ENCODE peak calls at places on chromosomes 2 and 18, in six cellular contexts. One of them, this sample, is unnamed.

GRCh38 chr2:44084850-44085249 is 83.8 kb upstream of the PPM1B start:
- DNase-seq in endothelial cell of umbilical vein: no peak
- DNase-seq in HepG2: no peak
- DNase-seq in K562: no peak
- DNase-seq in A549: no peak
- DNase-seq in GM12878: no peak
- DNase-seq in this sample: no peak

GRCh38 chr18:54338230-54338629 is 19.4 kb downstream of the STARD6 start:
- DNase-seq in endothelial cell of umbilical vein: no peak
- DNase-seq in GM12878: no peak
- DNase-seq in K562: no peak
- DNase-seq in A549: no peak
- DNase-seq in HepG2: no peak
- DNase-seq in this sample: no peak

GRCh38 chr18:78957140-78957539 is 22.5 kb upstream of the SALL3 start:
- DNase-seq in HepG2: no peak
- DNase-seq in K562: no peak
- DNase-seq in GM12878: no peak
- DNase-seq in endothelial cell of umbilical vein: no peak
- DNase-seq in A549: peak; percentile 7
- DNase-seq in this sample: no peak

GRCh38 chr2:240400319-240401161 is 34.9 kb upstream of the GPC1 start:
- DNase-seq in endothelial cell of umbilical vein: no peak
- DNase-seq in HepG2: no peak
- DNase-seq in GM12878: no peak
- DNase-seq in K562: no peak
- DNase-seq in A549: no peak
- DNase-seq in this sample: no peak

GRCh38 chr2:231371430-231372054 is 24.0 kb upstream of the B3GNT7 start:
- DNase-seq in GM12878: no peak
- DNase-seq in HepG2: no peak
- DNase-seq in K562: no peak
- DNase-seq in A549: no peak
- DNase-seq in endothelial cell of umbilical vein: no peak
- DNase-seq in this sample: no peak

GRCh38 chr2:284896-285492 is 2.9 kb downstream of the ALKAL2 start:
- DNase-seq in K562: no peak
- DNase-seq in GM12878: no peak
- DNase-seq in HepG2: no peak
- DNase-seq in A549: no peak
- DNase-seq in endothelial cell of umbilical vein: no peak
- DNase-seq in this sample: no peak

GRCh38 chr2:215727507-215728503 is 285.5 kb downstream of the MREG start:
- DNase-seq in GM12878: no peak
- DNase-seq in endothelial cell of umbilical vein: no peak
- DNase-seq in HepG2: peak; percentile 85
- DNase-seq in K562: no peak
- DNase-seq in A549: no peak
- DNase-seq in this sample: no peak

GRCh38 chr2:2007551-2008501 is 263.5 kb upstream of the PXDN start:
- DNase-seq in GM12878: no peak
- DNase-seq in HepG2: no peak
- DNase-seq in endothelial cell of umbilical vein: no peak
- DNase-seq in K562: no peak
- DNase-seq in A549: no peak
- DNase-seq in this sample: no peak

GRCh38 chr18:80076379-80076778 is 32.7 kb upstream of the ADNP2 start:
- DNase-seq in K562: no peak
- DNase-seq in endothelial cell of umbilical vein: no peak
- DNase-seq in GM12878: no peak
- DNase-seq in HepG2: no peak
- DNase-seq in A549: no peak
- DNase-seq in this sample: no peak

GRCh38 chr2:73970850-73971471 is 13.7 kb upstream of the TET3 start:
- DNase-seq in endothelial cell of umbilical vein: peak; percentile 76
- DNase-seq in K562: peak; percentile 89
- DNase-seq in A549: no peak
- DNase-seq in HepG2: peak; percentile 29
- DNase-seq in GM12878: peak; percentile 88
- DNase-seq in this sample: peak; percentile 92

GRCh38 chr2:152413228-152414030 is 78.5 kb downstream of the FMNL2 start:
- DNase-seq in K562: no peak
- DNase-seq in GM12878: no peak
- DNase-seq in endothelial cell of umbilical vein: peak; percentile 46
- DNase-seq in A549: no peak
- DNase-seq in HepG2: peak; percentile 64
- DNase-seq in this sample: no peak
- TF ChIP-seq MYC in K562: no peak
- TF ChIP-seq MYC in GM12878: no peak
- TF ChIP-seq MYC in endothelial cell of umbilical vein: no peak
- TF ChIP-seq MYC in A549: no peak
- TF ChIP-seq MYC in HepG2: no peak
- TF ChIP-seq MYC in this sample: no peak

DNA sequence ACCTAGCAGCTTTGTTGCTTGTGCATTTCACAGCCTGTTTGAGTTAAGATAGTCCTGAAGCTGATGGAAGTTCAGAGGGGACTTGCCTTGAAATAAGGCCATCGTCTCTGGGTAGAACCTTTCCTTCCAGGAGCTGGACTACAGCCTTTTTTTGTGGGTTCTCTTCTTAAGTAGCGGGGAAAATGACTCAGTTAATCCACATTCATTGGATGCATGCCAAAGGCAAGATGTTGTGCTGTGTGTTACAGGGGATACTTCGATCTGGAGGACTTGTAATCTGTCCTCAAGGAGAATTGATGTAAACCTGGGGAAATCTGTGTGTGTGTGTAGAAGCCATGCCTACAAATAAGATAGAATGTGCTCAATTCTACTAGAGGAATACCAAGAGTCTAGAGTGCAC is 46.8 kb downstream of the RPIA start:
- DNase-seq in A549: no peak
- DNase-seq in GM12878: no peak
- DNase-seq in HepG2: no peak
- DNase-seq in endothelial cell of umbilical vein: peak; percentile 88
- DNase-seq in K562: no peak
- DNase-seq in this sample: no peak
- TF ChIP-seq MAX in A549: no peak
- TF ChIP-seq MAX in GM12878: no peak
- TF ChIP-seq MAX in HepG2: no peak
- TF ChIP-seq MAX in endothelial cell of umbilical vein: no peak
- TF ChIP-seq MAX in K562: no peak
- TF ChIP-seq MAX in this sample: no peak

GRCh38 chr2:214591359-214591758 is 180.5 kb downstream of the VWC2L start:
- DNase-seq in HepG2: peak; percentile 7
- DNase-seq in GM12878: no peak
- DNase-seq in endothelial cell of umbilical vein: no peak
- DNase-seq in K562: no peak
- DNase-seq in A549: peak; percentile 6
- DNase-seq in this sample: peak; percentile 25

DNA sequence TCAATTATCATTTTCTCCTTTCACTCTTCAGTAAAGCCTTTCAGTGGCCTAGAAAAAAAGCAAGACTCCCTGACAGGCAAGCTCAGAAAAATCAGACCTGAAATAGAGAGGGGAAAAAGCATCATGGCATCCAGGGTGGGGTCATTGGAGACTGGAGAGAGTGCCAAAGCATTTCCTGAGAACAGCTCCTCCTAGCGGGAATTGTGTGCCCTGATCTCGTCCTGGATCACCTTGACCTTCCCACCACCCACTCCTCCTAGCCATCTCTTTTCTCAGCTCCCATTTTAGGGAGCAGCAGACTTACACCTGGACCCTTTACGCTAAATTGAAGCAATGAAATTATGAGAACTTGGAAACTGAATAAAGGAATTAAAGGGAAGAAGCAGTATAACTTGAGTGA is 176.6 kb downstream of the VWC2L start:
- DNase-seq in HepG2: peak; percentile 9
- DNase-seq in GM12878: no peak
- DNase-seq in endothelial cell of umbilical vein: no peak
- DNase-seq in K562: peak; percentile 11
- DNase-seq in A549: peak; percentile 25
- DNase-seq in this sample: peak; percentile 27
- TF ChIP-seq CTCF in HepG2: peak; percentile 43
- TF ChIP-seq CTCF in GM12878: peak; percentile 33
- TF ChIP-seq CTCF in endothelial cell of umbilical vein: no peak
- TF ChIP-seq CTCF in K562: peak; percentile 29
- TF ChIP-seq CTCF in A549: peak; percentile 14
- TF ChIP-seq CTCF in this sample: peak; percentile 59

GRCh38 chr2:196989496-196989895 is 63.0 kb upstream of the PGAP1 start:
- DNase-seq in HepG2: no peak
- DNase-seq in K562: no peak
- DNase-seq in endothelial cell of umbilical vein: no peak
- DNase-seq in GM12878: no peak
- DNase-seq in A549: no peak
- DNase-seq in this sample: peak; percentile 61
- TF ChIP-seq MYC in HepG2: no peak
- TF ChIP-seq MYC in K562: no peak
- TF ChIP-seq MYC in endothelial cell of umbilical vein: no peak
- TF ChIP-seq MYC in GM12878: no peak
- TF ChIP-seq MYC in A549: no peak
- TF ChIP-seq MYC in this sample: no peak

GRCh38 chr2:112582314-112582746 is 2.1 kb upstream of the CHCHD5 start:
- DNase-seq in HepG2: peak; percentile 60
- DNase-seq in endothelial cell of umbilical vein: peak; percentile 69
- DNase-seq in K562: peak; percentile 72
- DNase-seq in GM12878: no peak
- DNase-seq in A549: peak; percentile 65
- DNase-seq in this sample: peak; percentile 77
- TF ChIP-seq MAX in HepG2: no peak
- TF ChIP-seq MAX in endothelial cell of umbilical vein: no peak
- TF ChIP-seq MAX in K562: no peak
- TF ChIP-seq MAX in GM12878: no peak
- TF ChIP-seq MAX in A549: no peak
- TF ChIP-seq MAX in this sample: no peak

GRCh38 chr2:176656055-176656775 is 387.0 kb downstream of the MTX2 start:
- DNase-seq in endothelial cell of umbilical vein: no peak
- DNase-seq in GM12878: no peak
- DNase-seq in A549: no peak
- DNase-seq in K562: no peak
- DNase-seq in HepG2: no peak
- DNase-seq in this sample: no peak

GRCh38 chr2:176652300-176653182 is 383.3 kb downstream of the MTX2 start:
- DNase-seq in endothelial cell of umbilical vein: peak; percentile 62
- DNase-seq in HepG2: peak; percentile 66
- DNase-seq in K562: peak; percentile 66
- DNase-seq in A549: peak; percentile 67
- DNase-seq in GM12878: no peak
- DNase-seq in this sample: peak; percentile 69

GRCh38 chr2:176650811-176651559 is 381.7 kb downstream of the MTX2 start:
- DNase-seq in endothelial cell of umbilical vein: no peak
- DNase-seq in A549: no peak
- DNase-seq in GM12878: no peak
- DNase-seq in HepG2: no peak
- DNase-seq in K562: no peak
- DNase-seq in this sample: no peak

GRCh38 chr2:176656776-176657140 is 387.5 kb downstream of the MTX2 start:
- DNase-seq in endothelial cell of umbilical vein: no peak
- DNase-seq in HepG2: no peak
- DNase-seq in K562: no peak
- DNase-seq in A549: no peak
- DNase-seq in GM12878: no peak
- DNase-seq in this sample: no peak

DNA sequence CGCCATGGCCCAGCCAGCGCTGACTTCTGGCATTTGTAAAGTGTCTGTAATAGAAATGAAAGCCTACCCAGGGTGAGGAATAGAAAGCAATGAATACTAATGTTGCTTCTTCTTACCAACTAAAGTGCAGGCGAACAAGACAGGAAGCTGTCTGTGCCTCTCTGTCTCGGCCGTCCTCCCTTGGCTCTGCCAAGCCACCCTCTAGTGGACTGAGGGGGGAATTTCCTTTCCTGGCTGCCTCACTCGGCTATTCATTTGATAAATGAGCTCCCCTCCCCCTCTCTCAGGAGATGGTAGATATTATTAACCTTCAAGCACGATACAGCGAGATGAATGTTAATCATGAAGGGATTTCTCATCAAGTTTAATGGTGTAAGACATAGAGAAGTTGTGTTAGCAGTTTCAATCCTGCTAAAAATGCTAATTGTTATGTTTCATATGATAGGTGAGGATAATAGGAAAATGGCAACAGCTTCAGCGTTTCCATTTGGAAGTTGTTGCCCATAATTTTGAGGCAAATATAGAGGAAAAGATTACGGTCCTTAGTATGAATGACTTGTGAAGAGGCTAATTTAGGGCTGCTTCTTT is 384.7 kb downstream of the MTX2 start:
- DNase-seq in GM12878: no peak
- DNase-seq in HepG2: peak; percentile 57
- DNase-seq in A549: peak; percentile 74
- DNase-seq in endothelial cell of umbilical vein: peak; percentile 86
- DNase-seq in K562: peak; percentile 58
- DNase-seq in this sample: peak; percentile 82
- TF ChIP-seq CTCF in GM12878: peak; percentile 76
- TF ChIP-seq CTCF in HepG2: peak; percentile 52
- TF ChIP-seq CTCF in A549: peak; percentile 53
- TF ChIP-seq CTCF in endothelial cell of umbilical vein: peak; percentile 76
- TF ChIP-seq CTCF in K562: peak; percentile 77
- TF ChIP-seq CTCF in this sample: peak; percentile 88